ENCODE peak calls at places on chromosomes 2 and 18, in four cellular contexts. T is ACHN, Y is HT1080, J is fibroblast of villous mesenchyme. P is an unnamed sample.

GRCh38 chr2:3519255-3520190 is at the start of gene ADI1:
- DNase-seq in T (peak; percentile 87), Y (peak; percentile 86), J (peak; percentile 80), P (peak; percentile 57)

GRCh38 chr2:52145005-52145404 is 1113.1 kb upstream of the NRXN1 start:
- DNase-seq in T (no peak), Y (no peak), J (no peak), P (peak; percentile 3)

GRCh38 chr18:43393174-43393573 is 115.9 kb upstream of the SYT4 start:
- DNase-seq in T (no peak), Y (no peak), J (no peak), P (no peak)

GRCh38 chr18:8741524-8741923 is 36.2 kb downstream of the MTCL1 start:
- DNase-seq in T (no peak), Y (no peak), J (no peak), P (no peak)

GRCh38 chr2:133346654-133347053 is 221.6 kb downstream of the NCKAP5 start:
- DNase-seq in T (peak; percentile 35), Y (peak; percentile 13), J (peak; percentile 17), P (peak; percentile 93)

GRCh38 chr2:111072220-111072871 is 48.4 kb upstream of the BCL2L11 start:
- DNase-seq in T (peak; percentile 87), Y (peak; percentile 66), J (peak; percentile 45), P (peak; percentile 88)

GRCh38 chr2:7427293-7428060 is 510.3 kb downstream of the RNF144A start:
- DNase-seq in T (peak; percentile 53), Y (peak; percentile 34), J (peak; percentile 54), P (peak; percentile 47)

GRCh38 chr2:215728504-215729065 is 284.8 kb downstream of the MREG start:
- DNase-seq in T (no peak), Y (peak; percentile 97), J (peak; percentile 96), P (peak; percentile 99)

GRCh38 chr18:53056064-53056463 is 716.1 kb downstream of the DCC start:
- DNase-seq in T (no peak), Y (no peak), J (no peak), P (no peak)

GRCh38 chr2:66495788-66496640 is 61.1 kb downstream of the MEIS1 start:
- DNase-seq in T (peak; percentile 6), Y (peak; percentile 64), J (peak; percentile 85), P (peak; percentile 96)

GRCh38 chr2:113129519-113130078 is 2.2 kb downstream of the IL1RN start:
- DNase-seq in T (no peak), Y (no peak), J (no peak), P (no peak)

GRCh38 chr2:141021109-141021508 is 1109.7 kb downstream of the LRP1B start:
- DNase-seq in T (peak; percentile 40), Y (peak; percentile 81), J (peak; percentile 5), P (peak; percentile 84)

GRCh38 chr2:120794716-120795115 is 59.0 kb downstream of the GLI2 start:
- DNase-seq in T (no peak), Y (no peak), J (peak; percentile 34), P (peak; percentile 89)

GRCh38 chr2:136006658-136007057 is 21.2 kb upstream of the DARS1 start:
- DNase-seq in T (peak; percentile 58), Y (peak; percentile 51), J (no peak), P (peak; percentile 24)

GRCh38 chr2:238169021-238169707 is 10.4 kb downstream of the ERFE start:
- DNase-seq in T (peak; percentile 56), Y (peak; percentile 63), J (peak; percentile 96), P (peak; percentile 92)

GRCh38 chr2:69309336-69310048 is 77.5 kb downstream of the GFPT1 start:
- DNase-seq in T (no peak), Y (no peak), J (peak; percentile 88), P (peak; percentile 67)

GRCh38 chr2:223042704-223043118 is 9.3 kb upstream of the KCNE4 start:
- DNase-seq in T (no peak), Y (peak; percentile 43), J (peak; percentile 44), P (peak; percentile 47)

GRCh38 chr2:104755026-104755856 is 98.7 kb upstream of the POU3F3 start:
- DNase-seq in T (no peak), Y (no peak), J (no peak), P (no peak)

GRCh38 chr2:39991298-39991697 is 212.2 kb upstream of the THUMPD2 start:
- DNase-seq in T (no peak), Y (no peak), J (peak; percentile 32), P (peak; percentile 79)

GRCh38 chr2:241677392-241677791 is 9.2 kb downstream of the DTYMK start:
- DNase-seq in T (no peak), Y (no peak), J (no peak), P (no peak)

GRCh38 chr2:239566995-239567580 is 166.3 kb upstream of the HDAC4 start:
- DNase-seq in T (no peak), Y (no peak), J (no peak), P (no peak)

P was measured in amniotic epithelial cell.